ENCODE peak calls at places on chromosomes 2 and 18, in seven cellular contexts. U, X, Z, T, C, S and E are unnamed samples.

GRCh38 chr2:9772999-9773904 is 70.0 kb upstream of the TAF1B start:
- DNase-seq in Z (no peak), T (no peak), U (no peak), C (no peak), S (no peak), X (no peak), E (no peak)

GRCh38 chr2:219769044-219770030 is 141.9 kb downstream of the SLC4A3 start:
- DNase-seq in Z (peak; percentile 16), C (peak; percentile 11), U (no peak), X (no peak), T (peak; percentile 52), S (no peak), E (no peak)

GRCh38 chr2:103268841-103269498 is 507.1 kb downstream of the TMEM182 start:
- DNase-seq in C (no peak), S (no peak), U (no peak), Z (no peak), T (no peak), X (no peak), E (no peak)

GRCh38 chr2:10208736-10209135 is 86.2 kb downstream of the RRM2 start:
- DNase-seq in U (no peak), S (no peak), C (no peak), T (no peak), X (no peak), Z (no peak), E (no peak)

GRCh38 chr2:170816499-170817246 is at the start of gene GAD1:
- DNase-seq in U (peak; percentile 59), S (peak; percentile 74), X (no peak), C (peak; percentile 87), T (peak; percentile 23), Z (peak; percentile 76), E (no peak)

GRCh38 chr2:174535757-174536703 is 49.2 kb upstream of the GPR155 start:
- DNase-seq in U (no peak), Z (peak; percentile 9), T (no peak), S (no peak), X (no peak), C (peak; percentile 96), E (no peak)

GRCh38 chr18:36153203-36153602 is 23.5 kb downstream of the ELP2 start:
- DNase-seq in X (no peak), T (peak; percentile 99), Z (peak; percentile 91), S (no peak), C (no peak), U (no peak), E (no peak)

GRCh38 chr2:52000156-52000855 is 968.4 kb upstream of the NRXN1 start:
- DNase-seq in X (no peak), C (no peak), T (peak; percentile 42), Z (no peak), U (no peak), S (no peak), E (no peak)

GRCh38 chr18:23887035-23887434 is 127.5 kb upstream of the TTC39C start:
- DNase-seq in U (no peak), X (no peak), T (no peak), Z (no peak), C (no peak), S (no peak), E (no peak)

GRCh38 chr2:126656311-126657145 is 570 bp downstream of the GYPC start:
- DNase-seq in C (no peak), U (no peak), Z (peak; percentile 49), S (peak; percentile 34), X (no peak), T (peak; percentile 38), E (no peak)

GRCh38 chr2:160918909-160919503 is 241.2 kb upstream of the TANK start:
- DNase-seq in Z (peak; percentile 77), U (no peak), T (no peak), C (no peak), X (peak; percentile 1), S (peak; percentile 59), E (peak; percentile 45)

GRCh38 chr2:207767461-207768167 is 2.1 kb downstream of the FZD5 start:
- DNase-seq in U (no peak), T (no peak), S (no peak), Z (no peak), C (no peak), X (peak; percentile 12), E (no peak)

GRCh38 chr2:15946983-15947382 is 6.6 kb downstream of the MYCN start:
- DNase-seq in T (no peak), C (no peak), U (no peak), Z (no peak), S (no peak), X (no peak), E (no peak)

GRCh38 chr18:42941860-42942259 is 173.6 kb downstream of the RIT2 start:
- DNase-seq in X (no peak), C (no peak), Z (no peak), T (no peak), U (no peak), S (no peak), E (no peak)

GRCh38 chr2:180374502-180375281 is 367.6 kb upstream of the CWC22 start:
- DNase-seq in T (no peak), S (no peak), Z (no peak), X (no peak), U (no peak), C (no peak), E (no peak)

GRCh38 chr2:231297108-231297908 is 98.2 kb upstream of the B3GNT7 start:
- DNase-seq in X (peak; percentile 54), U (peak; percentile 69), Z (peak; percentile 53), C (no peak), S (peak; percentile 78), T (peak; percentile 19), E (peak; percentile 35)

GRCh38 chr2:46999857-47000678 is 84.5 kb upstream of the MCFD2 start:
- DNase-seq in S (no peak), T (no peak), Z (no peak), U (peak; percentile 48), X (no peak), C (no peak), E (no peak)

GRCh38 chr2:126029316-126029715 is 626.6 kb upstream of the GYPC start:
- DNase-seq in T (no peak), C (no peak), X (no peak), U (no peak), S (no peak), Z (no peak), E (peak; percentile 35)

GRCh38 chr2:212181646-212182045 is 357.0 kb downstream of the ERBB4 start:
- DNase-seq in T (peak; percentile 50), C (no peak), U (no peak), Z (no peak), S (no peak), X (no peak), E (no peak)

GRCh38 chr2:150587547-150588209 is 100.2 kb upstream of the RND3 start:
- DNase-seq in X (no peak), Z (peak; percentile 28), S (peak; percentile 15), U (no peak), C (peak; percentile 29), T (peak; percentile 49), E (no peak)

GRCh38 chr2:198441876-198442275 is 637.5 kb downstream of the PLCL1 start:
- DNase-seq in S (no peak), T (peak; percentile 51), U (no peak), Z (no peak), X (no peak), C (no peak), E (no peak)

GRCh38 chr2:33529771-33530481 is 53.5 kb downstream of the RASGRP3 start:
- DNase-seq in T (peak; percentile 99), X (no peak), Z (peak; percentile 100), S (no peak), C (no peak), U (no peak), E (no peak)

GRCh38 chr18:69172046-69172445 is 228.6 kb upstream of the DOK6 start:
- DNase-seq in S (no peak), U (no peak), T (no peak), Z (no peak), C (no peak), X (no peak), E (no peak)

GRCh38 chr18:32135595-32135994 is 43.9 kb downstream of the RNF138 start:
- DNase-seq in Z (no peak), X (no peak), T (no peak), U (no peak), C (no peak), S (no peak), E (no peak)

GRCh38 chr2:117057021-117057420 is 757.5 kb upstream of the DDX18 start:
- DNase-seq in C (no peak), Z (no peak), U (no peak), T (no peak), S (no peak), X (no peak), E (no peak)

GRCh38 chr2:84838434-84839145 is 42.3 kb downstream of the TRABD2A start:
- DNase-seq in X (no peak), T (peak; percentile 72), S (no peak), Z (no peak), U (no peak), C (no peak), E (no peak)

GRCh38 chr2:10659898-10660568 is 29.7 kb downstream of the NOL10 start:
- DNase-seq in Z (peak; percentile 89), X (no peak), S (peak; percentile 63), U (peak; percentile 11), C (no peak), T (peak; percentile 90), E (peak; percentile 9)

GRCh38 chr2:219252900-219253752 is at the start of gene TUBA4B:
- DNase-seq in C (peak; percentile 53), T (peak; percentile 34), U (peak; percentile 52), X (no peak), Z (no peak), S (no peak), E (no peak)

GRCh38 chr2:26245231-26245732 is 543 bp downstream of the HADHB start:
- DNase-seq in Z (peak; percentile 39), T (peak; percentile 16), S (peak; percentile 42), X (peak; percentile 38), C (peak; percentile 15), U (peak; percentile 50), E (no peak)

GRCh38 chr2:45888167-45888566 is 236.7 kb downstream of the PRKCE start:
- DNase-seq in Z (no peak), C (no peak), T (peak; percentile 32), X (no peak), S (no peak), U (no peak), E (no peak)

GRCh38 chr2:200040251-200040650 is 84.9 kb downstream of the MAIP1 start:
- DNase-seq in Z (no peak), T (peak; percentile 24), S (no peak), U (no peak), C (no peak), X (no peak), E (no peak)

GRCh38 chr2:45083175-45083574 is 73.9 kb upstream of the SIX2 start:
- DNase-seq in T (no peak), Z (no peak), S (no peak), X (no peak), U (no peak), C (no peak), E (no peak)

GRCh38 chr18:80200171-80200931 is 47.0 kb downstream of the PARD6G start:
- DNase-seq in S (peak; percentile 27), X (no peak), C (no peak), T (no peak), U (peak; percentile 46), Z (peak; percentile 33), E (no peak)

GRCh38 chr2:38835015-38835601 is 40.6 kb downstream of the DHX57 start:
- DNase-seq in C (no peak), X (no peak), T (no peak), U (no peak), S (no peak), Z (peak; percentile 19), E (no peak)

GRCh38 chr2:222891890-222892289 is 31.1 kb downstream of the ACSL3 start:
- DNase-seq in S (no peak), Z (no peak), X (no peak), C (no peak), T (peak; percentile 53), U (no peak), E (no peak)

GRCh38 chr2:152646775-152647174 is 70.5 kb downstream of the PRPF40A start:
- DNase-seq in C (no peak), X (no peak), T (peak; percentile 95), Z (peak; percentile 67), S (no peak), U (no peak), E (no peak)